ENCODE peak calls at places on chromosomes 7 and 10, in four cellular contexts. H, Z, S and A are unnamed samples.
A peak's percentile ranks its signal among the peaks of the same experiment; 100 is the strongest.

GRCh38 chr10:52437205-52437646 is 123.1 kb downstream of the DKK1 start:
- DNase-seq in H (no peak), Z (no peak), S (no peak), A (no peak)

GRCh38 chr10:96306516-96306915 is 2.3 kb downstream of the DNTT start:
- DNase-seq in H (no peak), Z (no peak), S (peak; percentile 55), A (no peak)

GRCh38 chr7:93117327-93117726 is 452 bp downstream of the SAMD9 start:
- DNase-seq in H (no peak), Z (peak; percentile 18), S (no peak), A (no peak)

GRCh38 chr7:21408481-21408820 is 19.4 kb upstream of the SP4 start:
- DNase-seq in H (no peak), Z (no peak), S (no peak), A (no peak)

GRCh38 chr10:60148266-60148840 is 241.3 kb downstream of the ANK3 start:
- DNase-seq in H (peak; percentile 87), Z (peak; percentile 92), S (no peak), A (no peak)

GRCh38 chr7:28112056-28112455 is 68.5 kb downstream of the JAZF1 start:
- DNase-seq in H (no peak), Z (no peak), S (no peak), A (no peak)

GRCh38 chr10:81018898-81019890 is 481.5 kb downstream of the SH2D4B start:
- DNase-seq in H (peak; percentile 59), Z (peak; percentile 68), S (no peak), A (no peak)

GRCh38 chr10:91201213-91201996 is 19.1 kb upstream of the PCGF5 start:
- DNase-seq in H (no peak), Z (peak; percentile 38), S (no peak), A (no peak)

GRCh38 chr10:125231116-125231812 is 70.9 kb upstream of the CTBP2 start:
- DNase-seq in H (peak; percentile 94), Z (peak; percentile 92), S (no peak), A (no peak)

GRCh38 chr10:3255086-3255485 is 82.5 kb upstream of the PITRM1 start:
- DNase-seq in H (no peak), Z (no peak), S (peak; percentile 22), A (no peak)

GRCh38 chr7:33872870-33873269 is 32.5 kb upstream of the BMPER start:
- DNase-seq in H (peak; percentile 37), Z (peak; percentile 23), S (no peak), A (no peak)

GRCh38 chr7:106770191-106770590 is 94.9 kb upstream of the PIK3CG start:
- DNase-seq in H (peak; percentile 81), Z (peak; percentile 90), S (no peak), A (no peak)

GRCh38 chr7:112071856-112072255 is 134.3 kb downstream of the DOCK4 start:
- DNase-seq in H (no peak), Z (no peak), S (no peak), A (no peak)

GRCh38 chr10:14571866-14572507 is 202.7 kb downstream of the FAM107B start:
- DNase-seq in H (peak; percentile 80), Z (peak; percentile 64), S (peak; percentile 87), A (no peak)